ENCODE peak calls at places on chromosomes 11 and 22, in four cellular contexts. One of them, this sample, is unnamed.

GRCh38 chr22:21451545-21452520 is 15.4 kb upstream of the TMEM191C start:
- DNase-seq in K562: no peak
- DNase-seq in HepG2: no peak
- DNase-seq in GM12878: no peak
- DNase-seq in this sample: no peak

GRCh38 chr11:72008728-72009127 is 10.0 kb downstream of the IL18BP start:
- DNase-seq in HepG2: no peak
- DNase-seq in K562: no peak
- DNase-seq in GM12878: no peak
- DNase-seq in this sample: no peak

GRCh38 chr11:65786786-65787636 is at the start of gene OVOL1:
- DNase-seq in K562: no peak
- DNase-seq in GM12878: no peak
- DNase-seq in HepG2: no peak
- DNase-seq in this sample: no peak

GRCh38 chr11:72251614-72252013 is 7.6 kb upstream of the PHOX2A start:
- DNase-seq in HepG2: no peak
- DNase-seq in GM12878: no peak
- DNase-seq in K562: no peak
- DNase-seq in this sample: no peak

GRCh38 chr11:80925291-80925690 is 1484.5 kb upstream of the TENM4 start:
- DNase-seq in HepG2: no peak
- DNase-seq in K562: no peak
- DNase-seq in GM12878: no peak
- DNase-seq in this sample: no peak

GRCh38 chr11:99534812-99535211 is 514.1 kb downstream of the CNTN5 start:
- DNase-seq in K562: no peak
- DNase-seq in GM12878: no peak
- DNase-seq in HepG2: no peak
- DNase-seq in this sample: no peak

GRCh38 chr11:72831521-72832300 is 17.5 kb downstream of the ATG16L2 start:
- DNase-seq in K562: peak
- DNase-seq in HepG2: peak
- DNase-seq in GM12878: no peak
- DNase-seq in this sample: peak

GRCh38 chr11:34358258-34358665 is 452 bp upstream of the ABTB2 start:
- DNase-seq in GM12878: no peak
- DNase-seq in K562: peak
- DNase-seq in HepG2: peak
- DNase-seq in this sample: peak

GRCh38 chr22:32584650-32585049 is 110.0 kb downstream of the FBXO7 start:
- DNase-seq in K562: no peak
- DNase-seq in GM12878: no peak
- DNase-seq in HepG2: no peak
- DNase-seq in this sample: no peak

GRCh38 chr11:68342459-68343158 is 30.2 kb downstream of the LRP5 start:
- DNase-seq in K562: no peak
- DNase-seq in GM12878: no peak
- DNase-seq in HepG2: no peak
- DNase-seq in this sample: no peak

GRCh38 chr11:62001450-62002178 is 34.2 kb upstream of the FTH1 start:
- DNase-seq in GM12878: no peak
- DNase-seq in HepG2: peak
- DNase-seq in K562: no peak
- DNase-seq in this sample: no peak

GRCh38 chr11:112227471-112227870 is 1.2 kb downstream of the PTS start:
- DNase-seq in K562: no peak
- DNase-seq in GM12878: no peak
- DNase-seq in HepG2: no peak
- DNase-seq in this sample: no peak

GRCh38 chr11:107563702-107564101 is 1.8 kb downstream of the ALKBH8 start:
- DNase-seq in K562: peak
- DNase-seq in HepG2: peak
- DNase-seq in GM12878: no peak
- DNase-seq in this sample: peak

GRCh38 chr11:73310076-73310475 is 2.0 kb downstream of the ARHGEF17 start:
- DNase-seq in HepG2: no peak
- DNase-seq in K562: no peak
- DNase-seq in GM12878: no peak
- DNase-seq in this sample: no peak

GRCh38 chr11:95337175-95337957 is 106.4 kb upstream of the SESN3 start:
- DNase-seq in GM12878: peak
- DNase-seq in K562: no peak
- DNase-seq in HepG2: no peak
- DNase-seq in this sample: no peak

GRCh38 chr11:74720596-74721478 is 10.4 kb downstream of the CHRDL2 start:
- DNase-seq in HepG2: no peak
- DNase-seq in K562: no peak
- DNase-seq in GM12878: no peak
- DNase-seq in this sample: no peak

GRCh38 chr11:2507212-2507901 is 62.5 kb downstream of the KCNQ1 start:
- DNase-seq in HepG2: no peak
- DNase-seq in K562: peak
- DNase-seq in GM12878: no peak
- DNase-seq in this sample: no peak

GRCh38 chr11:82233211-82233610 is 500.5 kb downstream of the FAM181B start:
- DNase-seq in GM12878: no peak
- DNase-seq in HepG2: no peak
- DNase-seq in K562: no peak
- DNase-seq in this sample: no peak

GRCh38 chr11:4146070-4146764 is 51.6 kb downstream of the RRM1 start:
- DNase-seq in K562: peak
- DNase-seq in HepG2: no peak
- DNase-seq in GM12878: no peak
- DNase-seq in this sample: no peak

GRCh38 chr11:67290801-67291200 is 1.7 kb downstream of the ANKRD13D start:
- DNase-seq in GM12878: no peak
- DNase-seq in HepG2: no peak
- DNase-seq in K562: no peak
- DNase-seq in this sample: no peak

GRCh38 chr11:69419662-69420061 is 61.8 kb upstream of the LINC01488 start:
- DNase-seq in GM12878: no peak
- DNase-seq in K562: no peak
- DNase-seq in HepG2: no peak
- DNase-seq in this sample: no peak

GRCh38 chr22:50218996-50219727 is 18.4 kb downstream of the SELENOO start:
- DNase-seq in HepG2: peak
- DNase-seq in GM12878: no peak
- DNase-seq in K562: peak
- DNase-seq in this sample: no peak

GRCh38 chr22:50713008-50713385 is 25.0 kb upstream of the ACR start:
- DNase-seq in HepG2: no peak
- DNase-seq in GM12878: no peak
- DNase-seq in K562: no peak
- DNase-seq in this sample: no peak

GRCh38 chr22:21713428-21714058 is 22.1 kb downstream of the YPEL1 start:
- DNase-seq in K562: no peak
- DNase-seq in GM12878: peak
- DNase-seq in HepG2: no peak
- DNase-seq in this sample: no peak

GRCh38 chr11:123174196-123175183 is 20.6 kb downstream of the CLMP start:
- DNase-seq in K562: no peak
- DNase-seq in HepG2: no peak
- DNase-seq in GM12878: no peak
- DNase-seq in this sample: peak

GRCh38 chr11:27626269-27626937 is 73.9 kb downstream of the BDNF start:
- DNase-seq in K562: no peak
- DNase-seq in HepG2: no peak
- DNase-seq in GM12878: no peak
- DNase-seq in this sample: no peak

GRCh38 chr11:32340181-32340580 is 95.2 kb downstream of the WT1 start:
- DNase-seq in HepG2: no peak
- DNase-seq in GM12878: no peak
- DNase-seq in K562: no peak
- DNase-seq in this sample: no peak
- TF ChIP-seq RAD21 in HepG2: no peak
- TF ChIP-seq RAD21 in GM12878: no peak
- TF ChIP-seq RAD21 in K562: no peak
- TF ChIP-seq RAD21 in this sample: no peak

GRCh38 chr11:11660351-11660750 is 38.5 kb upstream of the GALNT18 start:
- DNase-seq in HepG2: no peak
- DNase-seq in K562: no peak
- DNase-seq in GM12878: no peak
- DNase-seq in this sample: no peak
- TF ChIP-seq POLR2AphosphoS2 in HepG2: no peak
- TF ChIP-seq POLR2AphosphoS2 in K562: no peak
- TF ChIP-seq POLR2AphosphoS2 in GM12878: no peak
- TF ChIP-seq POLR2AphosphoS2 in this sample: no peak

DNA sequence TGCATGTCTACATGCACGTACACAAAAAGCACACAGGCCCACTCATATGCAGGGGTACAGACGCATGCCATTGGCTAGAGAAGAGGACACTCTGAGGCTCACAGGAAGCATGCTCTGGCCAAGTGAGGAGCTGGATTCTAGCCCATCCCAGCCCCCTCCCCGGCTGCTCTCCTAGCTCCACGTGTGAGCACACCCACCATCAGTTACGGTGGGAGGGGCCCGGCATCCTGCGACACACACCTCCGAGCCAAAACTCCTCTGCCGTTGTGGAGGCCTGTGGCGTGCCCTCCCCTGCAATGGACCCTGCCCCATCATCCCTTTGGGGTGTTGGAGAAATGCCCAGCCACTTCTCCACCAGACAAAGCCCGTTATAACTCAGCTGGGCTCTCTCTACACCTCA is 15.1 kb upstream of the IGSF9B start:
- DNase-seq in HepG2: no peak
- DNase-seq in K562: no peak
- DNase-seq in GM12878: no peak
- DNase-seq in this sample: no peak
- TF ChIP-seq RAD21 in HepG2: no peak
- TF ChIP-seq RAD21 in K562: no peak
- TF ChIP-seq RAD21 in GM12878: no peak
- TF ChIP-seq RAD21 in this sample: no peak

GRCh38 chr22:30873661-30874060 is 94.9 kb downstream of the MORC2 start:
- DNase-seq in K562: no peak
- DNase-seq in HepG2: no peak
- DNase-seq in GM12878: no peak
- DNase-seq in this sample: no peak
- TF ChIP-seq POLR2AphosphoS2 in K562: no peak
- TF ChIP-seq POLR2AphosphoS2 in HepG2: no peak
- TF ChIP-seq POLR2AphosphoS2 in GM12878: no peak
- TF ChIP-seq POLR2AphosphoS2 in this sample: no peak

DNA sequence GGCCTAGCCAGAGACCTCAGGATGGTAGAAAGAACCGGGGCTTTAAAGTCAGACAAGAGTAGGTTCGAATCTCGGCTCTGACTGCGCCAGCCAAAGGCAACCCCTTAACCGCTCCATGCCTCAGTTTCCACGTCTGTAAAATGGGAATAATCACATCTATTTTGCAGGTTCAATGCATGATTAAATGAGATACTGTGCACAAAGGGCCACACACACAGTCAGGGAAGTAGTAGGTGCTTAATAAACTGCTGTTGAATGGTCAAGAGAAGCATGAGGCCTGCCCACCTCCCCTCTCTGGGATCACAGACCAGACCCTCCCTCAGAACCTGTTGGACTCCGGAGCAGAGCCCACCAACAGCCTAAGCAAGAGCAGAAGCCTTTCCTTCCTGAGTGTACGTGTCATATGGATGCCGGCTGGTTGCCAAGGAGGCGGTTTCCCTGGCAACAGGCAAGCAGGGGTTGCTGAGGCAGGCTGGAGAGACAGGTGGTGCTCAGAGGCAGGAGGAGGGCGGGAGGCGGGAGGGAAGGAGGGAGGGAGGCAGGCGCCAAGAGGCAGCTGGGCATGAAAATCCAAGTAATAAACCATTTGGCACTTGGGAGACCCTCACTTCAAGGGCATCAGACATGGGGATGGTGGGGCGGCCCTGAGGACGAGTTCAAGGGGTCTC is 43.9 kb downstream of the NFAM1 start:
- DNase-seq in GM12878: no peak
- DNase-seq in HepG2: no peak
- DNase-seq in K562: peak
- DNase-seq in this sample: no peak
- TF ChIP-seq RAD21 in GM12878: no peak
- TF ChIP-seq RAD21 in HepG2: no peak
- TF ChIP-seq RAD21 in K562: no peak
- TF ChIP-seq RAD21 in this sample: no peak

GRCh38 chr22:37710675-37711074 is 13.8 kb downstream of the TRIOBP start:
- DNase-seq in HepG2: no peak
- DNase-seq in GM12878: no peak
- DNase-seq in K562: no peak
- DNase-seq in this sample: no peak
- TF ChIP-seq POLR2AphosphoS2 in HepG2: no peak
- TF ChIP-seq POLR2AphosphoS2 in GM12878: no peak
- TF ChIP-seq POLR2AphosphoS2 in K562: no peak
- TF ChIP-seq POLR2AphosphoS2 in this sample: no peak

This sample was measured in A549.